ENCODE peak calls at places on chromosomes 1 and 21, in nine cellular contexts. L, K, N, D, C, X, A, Z and B are unnamed samples.

GRCh38 chr1:117137281-117137680 is 15.7 kb upstream of the TRIM45 start:
- DNase-seq in X (no peak), Z (no peak), K (no peak), D (no peak), N (no peak), C (no peak), A (no peak), L (no peak), B (no peak)

GRCh38 chr21:27759091-27759659 is 792.3 kb upstream of the ADAMTS5 start:
- DNase-seq in D (peak; percentile 27), X (no peak), A (no peak), N (no peak), C (no peak), L (peak; percentile 34), K (no peak), Z (no peak), B (peak; percentile 27)

GRCh38 chr1:12244078-12244477 is 14.2 kb downstream of the VPS13D start:
- DNase-seq in X (peak; percentile 13), Z (no peak), D (no peak), C (no peak), A (no peak), N (no peak), L (peak; percentile 21), K (no peak), B (no peak)

GRCh38 chr1:170659404-170660035 is 4.4 kb upstream of the PRRX1 start:
- DNase-seq in A (no peak), L (peak; percentile 58), X (no peak), Z (no peak), C (no peak), K (no peak), N (no peak), D (no peak), B (no peak)

GRCh38 chr1:27504588-27505419 is 14.8 kb upstream of the WASF2 start:
- DNase-seq in K (no peak), X (no peak), D (peak; percentile 90), Z (peak; percentile 90), N (no peak), C (no peak), L (peak; percentile 59), A (no peak), B (no peak)

GRCh38 chr1:203272633-203273205 is 32.6 kb upstream of the BTG2 start:
- DNase-seq in C (no peak), L (no peak), D (no peak), N (no peak), K (no peak), Z (no peak), A (no peak), X (no peak), B (no peak)

GRCh38 chr1:52632732-52633290 is at the start of gene SHISAL2A:
- DNase-seq in Z (peak; percentile 66), A (no peak), D (peak; percentile 40), C (no peak), K (peak; percentile 44), L (peak; percentile 35), N (peak; percentile 67), X (peak; percentile 25), B (no peak)

GRCh38 chr1:36137776-36138175 is 11.5 kb downstream of the TRAPPC3 start:
- DNase-seq in C (no peak), D (no peak), X (no peak), L (no peak), Z (no peak), A (no peak), N (no peak), K (no peak), B (no peak)

GRCh38 chr1:10490271-10490970 is 15.7 kb downstream of the PEX14 start:
- DNase-seq in X (no peak), D (no peak), N (no peak), C (no peak), L (no peak), K (no peak), Z (no peak), A (no peak), B (no peak)

GRCh38 chr1:30102605-30103004 is 620.8 kb downstream of the MATN1 start:
- DNase-seq in L (no peak), D (no peak), X (no peak), K (no peak), N (no peak), Z (no peak), A (no peak), C (no peak), B (no peak)

GRCh38 chr1:28329395-28330153 is 734 bp downstream of the MED18 start:
- DNase-seq in C (no peak), X (no peak), D (peak; percentile 14), K (no peak), A (peak; percentile 18), L (peak; percentile 67), N (peak; percentile 21), Z (peak; percentile 56), B (no peak)

GRCh38 chr1:88466899-88467580 is 217.0 kb upstream of the PKN2 start:
- DNase-seq in N (no peak), D (peak; percentile 8), L (no peak), Z (no peak), X (no peak), K (no peak), C (no peak), A (no peak), B (no peak)

GRCh38 chr1:247118946-247119446 is 14.8 kb upstream of the ZNF669 start:
- DNase-seq in K (peak; percentile 27), C (peak; percentile 22), D (no peak), N (no peak), L (peak; percentile 66), X (no peak), A (peak; percentile 23), Z (no peak), B (peak; percentile 21)

GRCh38 chr1:24108334-24109165 is 3.4 kb downstream of the MYOM3 start:
- DNase-seq in A (peak; percentile 91), L (peak; percentile 98), X (peak; percentile 79), Z (peak; percentile 69), K (no peak), D (no peak), C (peak; percentile 32), N (no peak), B (peak; percentile 65)